ENCODE peak calls at places on chromosomes 3 and 15, in five cellular contexts. One of them, this sample, is unnamed.

GRCh38 chr3:11720220-11721113 is 76.8 kb upstream of the VGLL4 start:
- DNase-seq in GF-D8: peak; percentile 58
- DNase-seq in choroid plexus epithelial cell: peak; percentile 81
- DNase-seq in psoas muscle: peak; percentile 67
- DNase-seq in breast epithelium: peak; percentile 82
- DNase-seq in this sample: peak; percentile 45

GRCh38 chr3:36663666-36664291 is 100.6 kb downstream of the DCLK3 start:
- DNase-seq in GF-D8: no peak
- DNase-seq in choroid plexus epithelial cell: peak; percentile 63
- DNase-seq in psoas muscle: no peak
- DNase-seq in breast epithelium: no peak
- DNase-seq in this sample: no peak

GRCh38 chr3:11297126-11297525 is 24.9 kb downstream of the ATG7 start:
- DNase-seq in GF-D8: no peak
- DNase-seq in choroid plexus epithelial cell: no peak
- DNase-seq in psoas muscle: no peak
- DNase-seq in breast epithelium: no peak
- DNase-seq in this sample: no peak

GRCh38 chr3:152402698-152403456 is 134.1 kb downstream of the MBNL1 start:
- DNase-seq in GF-D8: no peak
- DNase-seq in choroid plexus epithelial cell: peak; percentile 44
- DNase-seq in psoas muscle: no peak
- DNase-seq in breast epithelium: no peak
- DNase-seq in this sample: no peak

GRCh38 chr3:8324727-8325126 is 176.9 kb upstream of the LMCD1 start:
- DNase-seq in GF-D8: no peak
- DNase-seq in choroid plexus epithelial cell: peak; percentile 79
- DNase-seq in psoas muscle: peak; percentile 18
- DNase-seq in breast epithelium: no peak
- DNase-seq in this sample: no peak

GRCh38 chr3:78049501-78049900 is 1009.6 kb downstream of the ROBO2 start:
- DNase-seq in GF-D8: no peak
- DNase-seq in choroid plexus epithelial cell: no peak
- DNase-seq in psoas muscle: no peak
- DNase-seq in breast epithelium: no peak
- DNase-seq in this sample: no peak

GRCh38 chr3:29079358-29079757 is 201.5 kb upstream of the RBMS3 start:
- DNase-seq in GF-D8: no peak
- DNase-seq in choroid plexus epithelial cell: peak; percentile 25
- DNase-seq in psoas muscle: no peak
- DNase-seq in breast epithelium: no peak
- DNase-seq in this sample: no peak

GRCh38 chr3:69313251-69313650 is 72.6 kb downstream of the FRMD4B start:
- DNase-seq in GF-D8: no peak
- DNase-seq in choroid plexus epithelial cell: no peak
- DNase-seq in psoas muscle: no peak
- DNase-seq in breast epithelium: no peak
- DNase-seq in this sample: no peak

GRCh38 chr15:38768970-38769369 is 204.4 kb upstream of the RASGRP1 start:
- DNase-seq in GF-D8: no peak
- DNase-seq in choroid plexus epithelial cell: peak; percentile 66
- DNase-seq in psoas muscle: peak; percentile 21
- DNase-seq in breast epithelium: no peak
- DNase-seq in this sample: no peak

GRCh38 chr3:193885832-193886231 is 250.1 kb upstream of the HES1 start:
- DNase-seq in GF-D8: no peak
- DNase-seq in choroid plexus epithelial cell: no peak
- DNase-seq in psoas muscle: no peak
- DNase-seq in breast epithelium: no peak
- DNase-seq in this sample: no peak

GRCh38 chr3:193116871-193117270 is 124.2 kb upstream of the PLAAT1 start:
- DNase-seq in GF-D8: no peak
- DNase-seq in choroid plexus epithelial cell: no peak
- DNase-seq in psoas muscle: no peak
- DNase-seq in breast epithelium: no peak
- DNase-seq in this sample: no peak

GRCh38 chr3:74344865-74345264 is 269.6 kb downstream of the CNTN3 start:
- DNase-seq in GF-D8: no peak
- DNase-seq in choroid plexus epithelial cell: no peak
- DNase-seq in psoas muscle: no peak
- DNase-seq in breast epithelium: no peak
- DNase-seq in this sample: no peak

GRCh38 chr15:43127752-43128151 is 5.6 kb upstream of the TMEM62 start:
- DNase-seq in GF-D8: no peak
- DNase-seq in choroid plexus epithelial cell: no peak
- DNase-seq in psoas muscle: no peak
- DNase-seq in breast epithelium: no peak
- DNase-seq in this sample: no peak

GRCh38 chr3:42473083-42473932 is 29.1 kb upstream of the VIPR1 start:
- DNase-seq in GF-D8: no peak
- DNase-seq in choroid plexus epithelial cell: peak; percentile 42
- DNase-seq in psoas muscle: no peak
- DNase-seq in breast epithelium: peak; percentile 49
- DNase-seq in this sample: no peak

This sample was measured in HL-60.